ENCODE peak calls at places on chromosomes 11 and 22, in five cellular contexts. W is K562, A is suprapubic skin, K is lower lobe of right lung, N is fibroblast of lung. L is an unnamed sample.

GRCh38 chr11:85791326-85791990 is 19.5 kb downstream of the SYTL2 start:
- DNase-seq in W (no peak), N (peak; percentile 21), A (no peak), K (no peak), L (no peak)

GRCh38 chr11:43532046-43532445 is 148.5 kb upstream of the HSD17B12 start:
- DNase-seq in A (no peak), N (no peak), W (no peak), K (no peak), L (no peak)

GRCh38 chr11:1224109-1224485 is 1.2 kb downstream of the MUC5B start:
- DNase-seq in N (no peak), A (peak; percentile 75), K (peak; percentile 37), W (no peak), L (peak; percentile 1)

GRCh38 chr22:36318442-36318841 is 65.5 kb downstream of the APOL1 start:
- DNase-seq in N (no peak), K (no peak), A (no peak), W (no peak), L (no peak)

GRCh38 chr11:94910779-94911178 is 62.6 kb downstream of the CWC15 start:
- DNase-seq in A (no peak), W (no peak), K (no peak), N (peak; percentile 61), L (no peak)

GRCh38 chr22:40334060-40334459 is 12.2 kb upstream of the ADSL start:
- DNase-seq in K (no peak), A (no peak), W (no peak), N (no peak), L (no peak)

GRCh38 chr11:103948331-103948730 is 88.1 kb upstream of the DDI1 start:
- DNase-seq in A (no peak), N (no peak), K (no peak), W (no peak), L (no peak)

GRCh38 chr11:36391062-36391461 is 95.0 kb downstream of the PRR5L start:
- DNase-seq in N (no peak), K (no peak), A (no peak), W (no peak), L (no peak)

GRCh38 chr11:108220721-108221346 is 1.6 kb downstream of the NPAT start:
- DNase-seq in W (no peak), N (peak; percentile 24), K (no peak), A (no peak), L (no peak)

GRCh38 chr22:22802346-22802970 is 85.2 kb upstream of the IGLL5 start:
- DNase-seq in N (no peak), K (no peak), A (no peak), W (peak; percentile 94), L (no peak)

GRCh38 chr22:27022256-27022655 is 364.9 kb downstream of the MIAT start:
- DNase-seq in N (no peak), W (no peak), A (no peak), K (no peak), L (no peak)

GRCh38 chr11:61917357-61918109 is at the start of gene RAB3IL1:
- DNase-seq in N (peak; percentile 21), A (peak; percentile 86), W (peak; percentile 91), K (no peak), L (peak; percentile 54)

DNA sequence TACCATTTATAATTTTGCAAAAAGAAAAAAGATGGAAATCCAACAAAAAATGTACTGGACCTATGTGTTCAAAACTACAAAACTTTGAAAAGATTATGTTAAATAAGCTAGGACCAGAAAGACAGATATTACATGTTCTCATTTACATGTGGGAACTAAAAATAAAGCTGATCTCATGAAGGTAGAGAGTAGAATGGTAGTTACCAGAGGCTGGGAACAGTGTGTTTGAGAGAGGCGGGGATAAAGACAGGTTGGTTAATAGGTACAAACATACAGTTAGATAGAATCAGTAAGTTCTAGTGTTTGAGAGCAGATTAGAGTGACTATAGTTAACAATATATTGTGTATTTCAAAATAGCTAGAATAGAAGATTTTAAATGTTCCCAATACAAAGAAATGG is 71.6 kb downstream of the USP47 start:
- DNase-seq in N (no peak), A (no peak), W (no peak), K (no peak), L (no peak)
- H3K4me1 ChIP-seq in N (peaks cover 12% of the 10 kb centered on the region), A (peaks cover 2% of the 10 kb centered on the region), W (no peaks in the 10 kb centered on the region), K (no peaks in the 10 kb centered on the region), L (no peaks in the 10 kb centered on the region)

GRCh38 chr11:76787271-76787670 is 4.1 kb downstream of the TSKU start:
- DNase-seq in N (no peak), A (no peak), K (no peak), W (no peak), L (no peak)

GRCh38 chr11:76785513-76785912 is 2.4 kb downstream of the TSKU start:
- DNase-seq in N (no peak), K (no peak), W (no peak), A (no peak), L (no peak)

GRCh38 chr11:76787911-76788596 is 4.9 kb downstream of the TSKU start:
- DNase-seq in K (no peak), W (peak; percentile 80), N (peak; percentile 57), A (no peak), L (peak; percentile 56)

GRCh38 chr11:76783901-76784813 is 1.0 kb downstream of the TSKU start:
- DNase-seq in K (no peak), W (peak; percentile 81), N (peak; percentile 73), A (no peak), L (peak; percentile 90)

GRCh38 chr11:76786053-76787014 is 3.2 kb downstream of the TSKU start:
- DNase-seq in A (no peak), K (no peak), N (no peak), W (no peak), L (no peak)
- H3K4me3 ChIP-seq in A (peak overlapping the region; percentile 85), K (no peak overlapping the region), N (no peak overlapping the region), W (no peak overlapping the region), L (no peak overlapping the region)

GRCh38 chr11:120129570-120129969 is 8.3 kb downstream of the TRIM29 start:
- DNase-seq in K (peak; percentile 35), N (no peak), A (peak; percentile 74), W (no peak), L (peak; percentile 3)

GRCh38 chr11:120127236-120127635 is 10.7 kb downstream of the TRIM29 start:
- DNase-seq in N (no peak), W (no peak), K (peak; percentile 14), A (no peak), L (no peak)

GRCh38 chr11:120130176-120130980 is 7.5 kb downstream of the TRIM29 start:
- DNase-seq in A (peak; percentile 73), W (no peak), N (no peak), K (peak; percentile 10), L (peak; percentile 2)

GRCh38 chr11:120126543-120126942 is 11.4 kb downstream of the TRIM29 start:
- DNase-seq in A (no peak), N (no peak), K (no peak), W (peak; percentile 62), L (no peak)

DNA sequence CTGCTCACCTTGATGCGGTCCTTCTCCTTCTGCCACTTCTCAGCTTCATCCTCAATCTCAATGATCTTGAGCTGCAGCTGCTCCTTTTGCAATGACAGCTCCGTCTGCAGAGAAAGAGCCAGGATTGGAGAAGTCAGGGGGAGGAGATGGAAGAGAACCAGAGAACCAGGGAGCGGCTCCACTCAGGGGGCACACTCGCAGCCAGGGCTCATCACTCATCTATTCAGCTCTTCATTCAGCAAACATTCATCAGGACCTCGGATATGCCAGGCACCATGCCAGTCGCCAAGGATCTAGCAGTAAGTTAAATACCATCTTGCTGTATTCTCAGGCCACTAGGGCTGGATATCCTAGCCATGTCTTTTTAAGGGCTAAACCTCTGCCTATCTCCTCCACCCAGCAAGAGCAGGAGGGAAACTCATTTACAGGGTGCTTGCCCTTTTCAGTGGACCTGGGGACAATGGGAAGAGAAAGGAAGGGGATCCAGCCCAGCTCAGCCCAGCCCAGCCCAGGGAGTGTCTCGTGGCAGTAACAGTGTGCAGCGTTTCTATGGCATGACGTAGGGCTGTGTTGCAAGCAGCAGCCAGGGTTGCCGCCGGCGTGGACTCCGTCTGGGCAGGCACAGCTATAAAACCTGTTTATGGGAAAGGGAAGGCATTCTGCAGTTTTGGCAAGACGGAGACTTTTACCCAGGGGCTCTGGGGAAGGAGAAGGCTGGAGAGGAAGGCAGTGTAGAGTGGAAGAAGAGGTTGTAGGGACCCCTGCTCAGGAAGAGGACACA is 9.3 kb downstream of the TRIM29 start:
- DNase-seq in A (peak; percentile 94), N (peak; percentile 5), K (peak; percentile 60), W (no peak), L (peak; percentile 6)
- TF ChIP-seq CTCF in A (no peak), N (no peak), K (no peak), W (no peak), L (no peak)

DNA sequence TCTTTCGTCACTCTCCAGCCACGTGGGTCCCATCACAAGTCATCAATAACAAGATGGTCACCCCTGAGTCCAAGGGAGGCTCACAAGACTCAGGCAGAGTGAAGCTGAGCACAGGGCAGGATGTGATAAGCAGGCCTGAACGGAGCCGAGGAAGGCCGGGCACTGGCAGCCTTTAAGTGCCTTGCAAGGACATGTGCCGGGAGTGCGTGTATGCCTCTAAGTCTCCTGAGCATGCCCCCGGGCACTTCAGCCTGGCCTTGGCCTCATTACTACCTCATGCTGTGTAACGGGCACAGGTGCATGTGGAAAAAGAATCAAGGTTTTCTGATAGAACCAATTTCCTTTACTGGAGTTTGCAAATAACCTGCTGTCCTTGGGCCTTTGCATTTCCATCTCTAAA is 55.8 kb downstream of the UBASH3B start:
- DNase-seq in W (no peak), A (no peak), N (no peak), K (no peak), L (no peak)
- H3K4me1 ChIP-seq in W (no peaks in the 10 kb centered on the region), A (no peaks in the 10 kb centered on the region), N (peaks cover 27% of the 10 kb centered on the region), K (peaks cover 16% of the 10 kb centered on the region), L (no peaks in the 10 kb centered on the region)

GRCh38 chr22:46083383-46084350 is 66.7 kb upstream of the PPARA start:
- DNase-seq in N (no peak), K (peak; percentile 32), W (no peak), A (peak; percentile 75), L (peak; percentile 43)

GRCh38 chr22:46084376-46084775 is 66.0 kb upstream of the PPARA start:
- DNase-seq in A (no peak), N (no peak), W (no peak), K (peak; percentile 40), L (no peak)

GRCh38 chr22:46086577-46087335 is 63.6 kb upstream of the PPARA start:
- DNase-seq in A (peak; percentile 78), K (peak; percentile 43), N (no peak), W (peak; percentile 16), L (peak; percentile 65)

GRCh38 chr22:46085831-46086576 is 64.3 kb upstream of the PPARA start:
- DNase-seq in A (peak; percentile 95), W (peak; percentile 92), N (peak; percentile 74), K (peak; percentile 91), L (peak; percentile 53)

DNA sequence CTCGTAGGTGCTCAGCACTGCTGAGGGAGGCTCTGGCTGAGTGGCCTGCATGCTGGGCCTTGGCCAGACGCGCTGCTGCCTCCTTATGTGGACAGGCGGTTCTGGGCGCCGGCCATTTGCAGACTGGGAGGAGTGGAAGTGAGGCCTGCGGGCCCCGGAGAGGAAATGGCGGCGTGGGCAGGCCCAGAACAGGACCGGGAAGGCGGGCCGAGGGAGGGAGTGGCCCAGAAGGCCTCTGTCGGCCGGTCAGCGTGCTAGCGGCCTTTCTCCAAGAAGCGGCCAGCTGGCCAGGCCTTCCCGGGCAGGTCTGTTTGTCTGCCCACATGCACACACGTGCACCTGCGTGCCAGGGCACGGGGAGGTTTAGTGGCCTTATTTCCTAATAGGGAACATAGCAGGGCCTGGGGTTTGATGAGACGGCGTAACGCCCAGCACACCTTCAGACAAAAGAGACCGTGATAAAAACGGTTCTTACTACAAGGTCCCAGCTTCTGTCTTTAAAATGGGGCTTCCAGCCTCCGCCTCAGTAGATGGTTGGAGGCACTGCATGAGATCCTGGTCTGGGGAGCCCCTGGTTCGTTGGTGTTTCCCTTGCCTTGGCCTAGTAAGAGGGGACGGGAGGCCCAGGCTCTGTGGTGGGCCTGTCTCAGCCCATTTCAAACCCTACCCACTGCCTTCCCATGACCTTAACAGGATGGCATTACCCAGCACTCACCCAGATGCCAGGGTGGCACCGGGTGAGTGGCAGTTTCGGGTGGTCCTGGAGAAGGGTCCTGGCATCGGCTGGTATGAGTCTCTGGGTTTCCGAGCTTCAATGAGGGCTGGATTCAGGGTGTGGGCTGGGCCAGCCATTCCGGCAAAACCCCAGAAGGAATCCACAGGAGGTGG is 65.1 kb upstream of the PPARA start:
- DNase-seq in A (peak; percentile 94), W (peak; percentile 45), K (peak; percentile 87), N (no peak), L (peak; percentile 79)
- H3K4me3 ChIP-seq in A (peak overlapping the region; percentile 79), W (peak overlapping the region; percentile 59), K (peak overlapping the region; percentile 39), N (peak overlapping the region; percentile 81), L (peak overlapping the region; percentile 90)